ENCODE peak calls at places on chromosome 5, in ten cellular contexts. G, V, Q, D, E, P, J, X, S and K are unnamed samples.

GRCh38 chr5:150140830-150141229 is 14.8 kb downstream of the PDGFRB start:
- DNase-seq in D (no peak), Q (no peak), X (peak; percentile 58), E (no peak), S (no peak), P (no peak), J (peak; percentile 82), G (peak; percentile 97), V (peak; percentile 36), K (no peak)

GRCh38 chr5:172274951-172275753 is 8.4 kb downstream of the UBTD2 start:
- DNase-seq in Q (no peak), P (no peak), V (peak; percentile 12), S (no peak), X (no peak), G (no peak), E (no peak), D (no peak), J (peak; percentile 17), K (peak; percentile 62)

GRCh38 chr5:16727937-16728336 is 111.1 kb upstream of the RETREG1 start:
- DNase-seq in V (no peak), J (no peak), X (no peak), D (no peak), G (no peak), S (no peak), Q (no peak), P (peak; percentile 78), E (no peak), K (no peak)

GRCh38 chr5:133873936-133874585 is 94.4 kb downstream of the C5orf15 start:
- DNase-seq in P (peak; percentile 43), G (peak; percentile 21), D (no peak), X (no peak), J (peak; percentile 68), E (no peak), V (peak; percentile 67), S (no peak), Q (no peak), K (no peak)

GRCh38 chr5:148962761-148963324 is 100.0 kb downstream of the SH3TC2 start:
- DNase-seq in P (no peak), X (no peak), E (no peak), D (no peak), S (no peak), J (no peak), G (no peak), Q (no peak), V (no peak), K (peak; percentile 34)

GRCh38 chr5:132394681-132395259 is 25.3 kb downstream of the SLC22A5 start:
- DNase-seq in E (no peak), G (no peak), S (no peak), D (no peak), J (no peak), P (no peak), X (no peak), Q (no peak), V (no peak), K (no peak)

GRCh38 chr5:17189381-17190036 is 27.9 kb upstream of the BASP1 start:
- DNase-seq in G (peak; percentile 88), X (peak; percentile 90), P (peak; percentile 91), S (peak; percentile 95), D (peak; percentile 85), E (peak; percentile 91), V (peak; percentile 84), Q (peak; percentile 69), J (peak; percentile 57), K (peak; percentile 86)

GRCh38 chr5:16540421-16540820 is 74.8 kb upstream of the ZNF622 start:
- DNase-seq in D (no peak), J (peak; percentile 88), Q (no peak), P (no peak), E (no peak), V (peak; percentile 87), X (no peak), G (peak; percentile 37), S (no peak), K (no peak)

GRCh38 chr5:1056611-1057484 is 48.2 kb downstream of the NKD2 start:
- DNase-seq in Q (no peak), D (no peak), G (no peak), E (no peak), X (no peak), S (no peak), P (no peak), V (no peak), J (no peak), K (no peak)

GRCh38 chr5:3333105-3333504 is 262.5 kb upstream of the IRX1 start:
- DNase-seq in S (no peak), E (no peak), J (no peak), G (no peak), P (no peak), Q (no peak), X (no peak), D (no peak), V (no peak), K (no peak)

GRCh38 chr5:96157841-96158291 is 196.2 kb upstream of the ELL2 start:
- DNase-seq in P (no peak), J (no peak), S (no peak), V (no peak), Q (no peak), X (no peak), G (no peak), E (no peak), D (no peak), K (no peak)

GRCh38 chr5:62562867-62563266 is 15.8 kb upstream of the LRRC70 start:
- DNase-seq in V (no peak), Q (no peak), D (no peak), P (no peak), S (no peak), G (no peak), E (no peak), X (no peak), J (no peak), K (no peak)

GRCh38 chr5:149957855-149958254 is 2.7 kb upstream of the SLC26A2 start:
- DNase-seq in P (no peak), G (no peak), E (no peak), V (no peak), Q (no peak), X (peak; percentile 59), S (no peak), D (no peak), J (peak; percentile 27), K (no peak)

GRCh38 chr5:135243194-135244191 is 155.5 kb downstream of the MACROH2A1 start:
- DNase-seq in V (no peak), S (no peak), G (peak; percentile 62), P (no peak), D (no peak), J (no peak), X (peak; percentile 72), Q (peak; percentile 2), E (no peak), K (no peak)

GRCh38 chr5:33688041-33688980 is 203.5 kb downstream of the ADAMTS12 start:
- DNase-seq in D (no peak), J (peak; percentile 85), G (no peak), P (no peak), E (no peak), S (no peak), Q (no peak), X (no peak), V (peak; percentile 75), K (no peak)

GRCh38 chr5:103693485-103693884 is 130.9 kb upstream of the NUDT12 start:
- DNase-seq in E (no peak), D (no peak), S (no peak), Q (no peak), G (no peak), V (no peak), X (no peak), P (no peak), J (no peak), K (no peak)
- H3K27me3 ChIP-seq in E (no peaks in the 10 kb centered on the region), D (no peaks in the 10 kb centered on the region), S (no peaks in the 10 kb centered on the region), Q (no peaks in the 10 kb centered on the region), G (no peaks in the 10 kb centered on the region), V (no peaks in the 10 kb centered on the region), X (no peaks in the 10 kb centered on the region), P (no peaks in the 10 kb centered on the region), J (no peaks in the 10 kb centered on the region), K (no peaks in the 10 kb centered on the region)

GRCh38 chr5:109852371-109853160 is 162.8 kb downstream of the MAN2A1 start:
- DNase-seq in J (peak; percentile 54), X (no peak), G (no peak), V (peak; percentile 87), E (no peak), Q (no peak), P (no peak), S (no peak), D (no peak), K (no peak)
- H3K4me1 ChIP-seq in J (no peaks in the 10 kb centered on the region), X (no peaks in the 10 kb centered on the region), G (no peaks in the 10 kb centered on the region), V (peaks cover 22% of the 10 kb centered on the region), E (peaks cover 19% of the 10 kb centered on the region), Q (peaks cover 24% of the 10 kb centered on the region), P (peaks cover 5% of the 10 kb centered on the region), S (peaks cover 9% of the 10 kb centered on the region), D (no peaks in the 10 kb centered on the region), K (no peaks in the 10 kb centered on the region)

DNA sequence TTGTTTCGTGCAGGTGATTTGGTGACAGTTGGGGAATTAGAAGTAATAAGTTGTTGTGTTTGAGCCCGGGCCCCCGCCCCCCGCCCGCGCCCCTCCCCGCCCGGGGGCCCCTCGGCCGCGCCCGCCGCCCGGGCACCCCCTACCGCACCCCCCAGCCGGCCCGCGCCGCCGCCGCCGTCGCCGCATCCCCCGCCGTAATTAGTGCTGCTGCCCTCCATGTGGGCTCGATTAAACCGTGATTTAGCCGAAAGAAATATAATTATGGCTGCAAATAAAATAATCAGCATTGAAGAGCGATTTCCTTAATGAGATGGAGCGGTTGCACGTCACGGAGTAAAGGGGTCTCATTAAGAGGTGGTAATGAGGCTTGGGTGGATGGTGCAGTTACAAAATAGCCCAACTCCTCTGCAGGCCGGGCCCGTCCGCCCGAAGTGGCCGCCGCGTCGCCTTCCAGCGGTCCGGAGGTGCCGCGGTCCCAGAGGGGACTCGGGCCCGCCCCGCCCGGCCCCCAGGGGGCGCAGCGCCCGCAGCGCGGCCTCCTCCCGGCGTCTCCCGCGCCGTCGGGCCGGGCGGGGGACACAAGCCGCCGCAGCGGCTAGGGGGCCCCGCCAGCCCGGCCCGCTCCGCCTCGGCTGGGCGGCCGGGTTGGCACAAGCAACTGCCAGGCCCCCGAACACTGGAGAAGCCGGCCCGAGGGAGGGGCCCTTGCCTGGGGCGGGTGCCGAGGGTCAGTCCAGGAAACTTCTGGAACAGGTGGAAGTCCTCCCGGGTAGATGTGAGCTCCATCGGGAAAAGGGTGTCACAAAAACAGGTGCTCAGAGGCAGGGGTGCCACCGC is 6.9 kb upstream of the OTP start:
- DNase-seq in X (peak; percentile 70), J (no peak), Q (no peak), D (peak; percentile 29), V (peak; percentile 52), S (peak; percentile 72), P (no peak), E (peak; percentile 88), G (no peak), K (peak; percentile 50)
- TF ChIP-seq EZH2 in X (peak; percentile 86), J (peak; percentile 82), Q (no peak), D (no peak), V (no peak), S (no peak), P (no peak), E (peak; percentile 87), G (peak; percentile 77), K (no peak)

GRCh38 chr5:107673368-107674136 is 2.8 kb upstream of the EFNA5 start:
- DNase-seq in G (peak; percentile 93), S (peak; percentile 96), J (peak; percentile 71), Q (peak; percentile 80), D (peak; percentile 86), X (peak; percentile 95), P (peak; percentile 87), E (peak; percentile 95), V (peak; percentile 94), K (peak; percentile 84)
- H3K27me3 ChIP-seq in G (no peaks in the 10 kb centered on the region), S (peaks cover 24% of the 10 kb centered on the region), J (no peaks in the 10 kb centered on the region), Q (no peaks in the 10 kb centered on the region), D (no peaks in the 10 kb centered on the region), X (no peaks in the 10 kb centered on the region), P (no peaks in the 10 kb centered on the region), E (no peaks in the 10 kb centered on the region), V (peaks cover 23% of the 10 kb centered on the region), K (no peaks in the 10 kb centered on the region)